ENCODE peak calls at places on chromosomes 6 and 20, in eight cellular contexts. J, F, K, E, Y, G, D and S are unnamed samples.

GRCh38 chr6:42970859-42971612 is 7.9 kb downstream of the PEX6 start:
- DNase-seq in J (no peak), G (no peak), K (no peak), D (no peak), Y (no peak), E (no peak), F (no peak), S (no peak)

GRCh38 chr20:4765681-4766080 is 44.0 kb downstream of the PRND start:
- DNase-seq in G (no peak), F (no peak), Y (no peak), J (no peak), K (no peak), E (no peak), D (no peak), S (no peak)

GRCh38 chr6:82568290-82568993 is 204.8 kb downstream of the TPBG start:
- DNase-seq in K (no peak), E (no peak), D (no peak), F (no peak), Y (peak), J (no peak), G (no peak), S (no peak)

GRCh38 chr20:39378781-39379180 is 416.6 kb downstream of the DHX35 start:
- DNase-seq in K (no peak), E (no peak), Y (no peak), F (no peak), D (no peak), G (no peak), J (no peak), S (no peak)

GRCh38 chr20:44532981-44533331 is 11.1 kb upstream of the SERINC3 start:
- DNase-seq in E (no peak), K (no peak), D (no peak), F (no peak), Y (no peak), G (no peak), J (no peak), S (no peak)

GRCh38 chr6:137013738-137014602 is 30.8 kb downstream of the IL20RA start:
- DNase-seq in E (peak), G (no peak), J (no peak), D (no peak), K (no peak), Y (no peak), F (no peak), S (peak)

GRCh38 chr6:11354019-11354418 is 121.6 kb upstream of the NEDD9 start:
- DNase-seq in K (peak), J (no peak), F (peak), G (peak), Y (no peak), E (no peak), D (no peak), S (peak)

GRCh38 chr6:161480416-161481165 is 206.7 kb upstream of the AGPAT4 start:
- DNase-seq in Y (no peak), E (no peak), J (no peak), F (no peak), D (no peak), G (no peak), K (no peak), S (no peak)

GRCh38 chr6:109166643-109167042 is 71.3 kb downstream of the CEP57L1 start:
- DNase-seq in Y (no peak), G (no peak), J (no peak), F (no peak), D (no peak), E (no peak), K (no peak), S (no peak)

GRCh38 chr6:140153703-140154102 is 779.3 kb upstream of the CITED2 start:
- DNase-seq in E (no peak), K (no peak), G (no peak), F (no peak), Y (no peak), J (no peak), D (no peak), S (peak)

GRCh38 chr6:95790787-95791186 is 213.5 kb downstream of the MANEA start:
- DNase-seq in K (no peak), Y (no peak), J (no peak), E (no peak), F (no peak), G (no peak), D (no peak), S (no peak)

GRCh38 chr20:19433371-19434316 is 221.2 kb downstream of the SLC24A3 start:
- DNase-seq in J (no peak), Y (no peak), K (no peak), G (no peak), D (no peak), E (no peak), F (no peak), S (no peak)

GRCh38 chr6:135114355-135115145 is 59.9 kb upstream of the HBS1L start:
- DNase-seq in D (no peak), J (no peak), K (no peak), F (no peak), E (no peak), Y (peak), G (no peak), S (no peak)

GRCh38 chr6:103273048-103273447 is 1586.7 kb downstream of the HACE1 start:
- DNase-seq in K (no peak), D (no peak), E (peak), J (peak), Y (no peak), F (no peak), G (no peak), S (no peak)

GRCh38 chr6:3011592-3011991 is 11.9 kb downstream of the NQO2 start:
- DNase-seq in Y (no peak), D (no peak), K (no peak), G (no peak), J (no peak), F (no peak), E (no peak), S (no peak)

GRCh38 chr6:15287670-15288069 is 41.8 kb downstream of the JARID2 start:
- DNase-seq in E (peak), Y (peak), J (no peak), F (no peak), G (no peak), K (no peak), D (no peak), S (no peak)

GRCh38 chr6:26016326-26017275 is 54.0 kb downstream of the TRIM38 start:
- DNase-seq in J (no peak), G (peak), F (no peak), E (no peak), Y (no peak), K (peak), D (no peak), S (no peak)

GRCh38 chr6:26020291-26020982 is 57.8 kb downstream of the TRIM38 start:
- DNase-seq in G (peak), D (peak), K (peak), Y (peak), J (no peak), F (peak), E (peak), S (peak)

GRCh38 chr6:26019261-26019845 is 56.8 kb downstream of the TRIM38 start:
- DNase-seq in J (no peak), Y (no peak), E (no peak), G (no peak), F (no peak), K (no peak), D (no peak), S (no peak)

GRCh38 chr6:26020983-26021349 is 58.4 kb downstream of the TRIM38 start:
- DNase-seq in G (no peak), K (peak), Y (peak), E (no peak), D (no peak), J (no peak), F (peak), S (no peak)

GRCh38 chr6:26017567-26017966 is 55.0 kb downstream of the TRIM38 start:
- DNase-seq in J (no peak), K (peak), F (no peak), G (peak), E (peak), Y (no peak), D (no peak), S (peak)
- H3K4me3 ChIP-seq in J (no peak), K (peak), F (no peak), G (peak), E (peak), Y (no peak), D (peak), S (peak)

GRCh38 chr6:44219815-44220784 is 3.3 kb upstream of the SLC29A1 start:
- DNase-seq in K (no peak), D (no peak), J (no peak), Y (no peak), E (no peak), G (no peak), F (no peak), S (no peak)

GRCh38 chr6:44222486-44222986 is 859 bp upstream of the SLC29A1 start:
- DNase-seq in E (no peak), Y (no peak), G (no peak), K (no peak), J (no peak), D (no peak), F (no peak), S (no peak)

GRCh38 chr6:44221961-44222335 is 1.4 kb upstream of the SLC29A1 start:
- DNase-seq in F (no peak), Y (no peak), J (no peak), D (no peak), E (no peak), K (no peak), G (no peak), S (no peak)

GRCh38 chr6:44220913-44221290 is 2.5 kb upstream of the SLC29A1 start:
- DNase-seq in K (no peak), F (no peak), E (no peak), J (no peak), Y (no peak), D (no peak), G (no peak), S (no peak)

DNA sequence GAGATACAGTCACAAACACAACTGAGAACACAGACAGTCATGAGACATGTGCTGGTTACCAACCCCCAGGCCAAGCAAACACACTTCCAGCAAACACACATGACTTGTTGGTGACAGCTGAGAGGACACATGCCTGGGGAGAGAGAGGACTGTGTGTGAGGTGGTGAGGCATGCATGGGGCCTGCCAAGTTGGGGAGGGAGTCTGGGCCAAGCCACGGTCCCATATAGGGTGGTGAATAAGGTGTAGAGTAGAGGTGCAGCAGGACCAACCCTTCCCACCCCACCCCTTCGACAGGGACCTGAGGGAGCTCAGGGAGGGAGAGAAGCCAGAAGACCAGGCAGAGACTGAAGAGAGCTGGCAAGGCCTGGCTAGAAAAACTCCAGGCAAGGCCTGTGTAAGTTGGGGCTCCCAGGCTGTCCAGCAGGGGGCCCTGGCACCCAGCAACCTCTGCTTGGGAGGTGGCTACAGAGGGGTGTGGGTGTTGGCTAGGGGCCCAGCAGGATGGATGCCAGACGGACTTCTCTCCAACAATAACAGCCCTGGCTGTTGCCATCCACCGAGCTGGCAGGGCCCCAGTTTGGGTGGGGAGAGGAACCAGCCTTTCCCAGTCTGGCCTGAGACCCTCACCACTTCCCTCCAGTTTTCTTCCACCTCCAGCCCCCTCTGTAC is 2.0 kb upstream of the SLC29A1 start:
- DNase-seq in Y (peak), K (peak), J (no peak), G (peak), E (peak), F (peak), D (peak), S (no peak)
- H3K4me3 ChIP-seq in Y (no peak), K (no peak), J (no peak), G (no peak), E (no peak), F (no peak), D (no peak), S (peak)

GRCh38 chr6:32442243-32442667 is 2.6 kb downstream of the HLA-DRA start:
- DNase-seq in J (no peak), F (no peak), K (no peak), D (no peak), G (no peak), Y (peak), E (no peak), S (no peak)

GRCh38 chr6:32439708-32440214 is at the start of gene HLA-DRA:
- DNase-seq in G (peak), K (no peak), F (no peak), J (no peak), D (no peak), Y (peak), E (peak), S (no peak)

GRCh38 chr6:32444433-32444832 is 4.7 kb downstream of the HLA-DRA start:
- DNase-seq in K (no peak), E (no peak), F (no peak), J (no peak), Y (no peak), G (no peak), D (no peak), S (no peak)

GRCh38 chr6:32445321-32445854 is 5.7 kb downstream of the HLA-DRA start:
- DNase-seq in J (no peak), Y (peak), G (no peak), K (no peak), F (no peak), E (no peak), D (no peak), S (no peak)

GRCh38 chr6:32442977-32443552 is 3.4 kb downstream of the HLA-DRA start:
- DNase-seq in F (no peak), D (no peak), K (no peak), E (no peak), Y (no peak), G (no peak), J (no peak), S (no peak)
- H3K4me3 ChIP-seq in F (no peak), D (no peak), K (no peak), E (peak), Y (peak), G (no peak), J (no peak), S (no peak)

GRCh38 chr6:139029470-139030210 is 1.1 kb downstream of the ABRACL start:
- DNase-seq in K (peak), D (no peak), F (no peak), J (no peak), Y (peak), G (peak), E (peak), S (no peak)

GRCh38 chr6:139028242-139028657 is 295 bp upstream of the ABRACL start:
- DNase-seq in Y (no peak), D (no peak), G (no peak), F (no peak), E (no peak), J (peak), K (no peak), S (no peak)

GRCh38 chr6:139030211-139030530 is 1.6 kb downstream of the ABRACL start:
- DNase-seq in Y (no peak), G (no peak), E (no peak), K (no peak), J (no peak), D (no peak), F (no peak), S (no peak)

GRCh38 chr6:139028658-139029469 is at the start of gene ABRACL:
- DNase-seq in K (peak), E (peak), G (peak), D (peak), F (peak), J (no peak), Y (peak), S (no peak)

DNA sequence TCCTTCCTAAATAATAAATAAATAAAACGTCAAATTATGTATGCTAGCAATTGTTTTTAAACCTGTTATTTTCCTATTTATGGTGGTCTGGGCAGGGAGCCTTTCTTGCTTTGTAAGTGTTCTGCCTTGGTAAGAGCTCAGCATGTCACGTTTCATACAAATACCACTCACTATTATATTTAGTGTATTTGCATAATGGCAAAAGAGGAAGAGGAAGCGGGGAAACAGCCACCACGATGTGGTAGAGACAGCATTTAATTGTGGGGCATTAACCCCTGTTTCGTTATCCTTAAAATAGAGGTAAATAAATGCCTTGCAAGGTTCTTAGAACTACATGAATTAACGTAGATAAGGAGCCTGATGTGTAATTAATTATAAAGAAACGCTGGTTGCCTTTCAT is 2.0 kb downstream of the ABRACL start:
- DNase-seq in K (no peak), G (peak), J (no peak), E (peak), F (no peak), Y (peak), D (no peak), S (no peak)
- H3K4me3 ChIP-seq in K (no peak), G (peak), J (no peak), E (peak), F (no peak), Y (peak), D (peak), S (no peak)

GRCh38 chr6:7939864-7940228 is 29.3 kb upstream of the TXNDC5 start:
- DNase-seq in E (no peak), G (no peak), J (no peak), D (no peak), F (no peak), Y (no peak), K (no peak), S (no peak)

GRCh38 chr6:7939186-7939863 is 28.7 kb upstream of the TXNDC5 start:
- DNase-seq in D (no peak), F (no peak), K (no peak), G (no peak), J (no peak), Y (peak), E (no peak), S (no peak)

GRCh38 chr6:7933794-7934193 is 23.2 kb upstream of the TXNDC5 start:
- DNase-seq in D (no peak), J (no peak), K (no peak), E (peak), Y (peak), F (no peak), G (no peak), S (no peak)

DNA sequence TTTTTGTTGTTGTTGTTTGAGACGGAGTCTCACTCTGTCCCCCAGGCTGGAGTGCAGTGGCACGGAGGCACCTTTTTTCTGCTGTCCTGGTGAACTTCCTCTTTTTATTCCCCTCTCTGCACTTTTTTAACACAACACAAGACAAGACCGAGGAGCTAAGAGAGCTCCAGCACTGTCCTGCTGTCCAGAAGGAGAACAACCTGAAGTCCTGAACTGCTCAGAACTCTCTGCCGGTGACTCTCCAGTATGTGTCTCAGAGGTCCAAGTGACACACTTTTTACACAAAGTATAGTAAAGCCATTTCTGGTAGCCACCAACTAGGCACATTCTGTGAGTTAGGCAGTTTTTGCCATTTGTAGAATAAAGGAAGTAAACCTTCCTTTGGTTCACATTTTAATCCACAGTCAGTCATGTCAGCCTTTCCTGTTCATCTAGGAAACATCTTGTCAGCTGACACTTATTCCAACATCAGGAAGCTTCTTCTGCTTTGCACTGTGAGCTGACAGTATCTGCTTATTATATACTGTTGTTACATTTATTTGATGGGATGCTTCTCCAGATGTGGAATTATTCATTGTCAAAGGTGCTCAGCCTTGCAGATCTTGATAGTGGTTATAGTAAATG is 28.1 kb upstream of the TXNDC5 start:
- DNase-seq in F (no peak), K (no peak), D (no peak), E (no peak), G (no peak), J (no peak), Y (no peak), S (no peak)
- H3K4me3 ChIP-seq in F (no peak), K (no peak), D (no peak), E (no peak), G (no peak), J (no peak), Y (no peak), S (no peak)

DNA sequence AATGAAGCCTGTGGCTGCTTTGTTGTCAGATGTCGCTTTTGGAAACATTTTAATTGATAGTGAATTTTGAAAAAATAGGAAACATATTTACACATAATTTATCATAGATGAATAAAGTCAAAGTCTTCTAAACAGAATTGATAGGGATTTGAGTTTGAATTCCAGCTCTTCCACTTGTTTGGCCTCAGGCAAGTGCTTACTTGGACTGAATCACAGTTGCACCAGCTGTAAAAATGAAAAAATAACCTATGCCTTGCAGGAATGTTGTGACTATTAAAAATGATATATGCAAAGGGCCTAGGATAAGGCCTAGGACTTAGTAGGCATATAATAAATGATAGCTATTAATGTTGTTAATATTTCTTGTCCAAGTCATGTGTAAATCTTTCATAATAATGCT is 618.5 kb upstream of the MMS22L start:
- DNase-seq in F (no peak), K (no peak), D (no peak), Y (no peak), G (no peak), E (no peak), J (no peak), S (no peak)
- H3K4me3 ChIP-seq in F (no peak), K (no peak), D (no peak), Y (no peak), G (no peak), E (no peak), J (no peak), S (no peak)

GRCh38 chr6:113631616-113632015 is 225.5 kb upstream of the MARCKS start:
- DNase-seq in K (no peak), D (no peak), E (no peak), G (no peak), Y (peak), F (no peak), J (no peak), S (no peak)
- H3K4me3 ChIP-seq in K (no peak), D (no peak), E (peak), G (no peak), Y (peak), F (no peak), J (no peak), S (no peak)

GRCh38 chr6:57089687-57090457 is at the start of gene ZNF451:
- DNase-seq in D (peak), F (peak), K (peak), G (peak), E (peak), Y (peak), J (peak), S (peak)

GRCh38 chr6:57087916-57088315 is 2.1 kb upstream of the ZNF451 start:
- DNase-seq in E (no peak), Y (no peak), K (no peak), J (no peak), G (no peak), D (no peak), F (no peak), S (no peak)

GRCh38 chr6:57085441-57085840 is 4.5 kb upstream of the ZNF451 start:
- DNase-seq in Y (no peak), G (no peak), K (no peak), D (no peak), J (no peak), F (no peak), E (no peak), S (no peak)

GRCh38 chr6:57086843-57087242 is 3.1 kb upstream of the ZNF451 start:
- DNase-seq in J (no peak), K (no peak), F (no peak), G (no peak), E (no peak), Y (no peak), D (no peak), S (no peak)

GRCh38 chr6:57089265-57089664 is 723 bp upstream of the ZNF451 start:
- DNase-seq in E (no peak), J (no peak), D (no peak), Y (no peak), K (no peak), G (no peak), F (no peak), S (no peak)
- H3K4me3 ChIP-seq in E (peak), J (no peak), D (peak), Y (peak), K (peak), G (peak), F (peak), S (peak)